ENCODE peak calls at places on chromosomes 3 and 15, in seven cellular contexts. Y, C, V, U, A, Q and I are unnamed samples.

GRCh38 chr3:59027607-59028006 is 22.2 kb downstream of the CFAP20DC start:
- DNase-seq in U (no peak), C (no peak), A (no peak), V (no peak), Q (no peak), Y (no peak), I (no peak)

GRCh38 chr3:16888785-16889607 is 4.2 kb downstream of the PLCL2 start:
- DNase-seq in Y (no peak), A (peak; percentile 30), U (no peak), C (no peak), Q (peak; percentile 49), V (no peak), I (no peak)

GRCh38 chr3:13288732-13289718 is 131.1 kb downstream of the NUP210 start:
- DNase-seq in U (peak; percentile 78), Q (no peak), Y (no peak), A (no peak), V (no peak), C (no peak), I (no peak)

GRCh38 chr3:54891540-54891897 is 36.3 kb downstream of the LRTM1 start:
- DNase-seq in Y (peak; percentile 71), A (peak; percentile 99), C (peak; percentile 74), V (peak; percentile 97), Q (peak; percentile 21), U (peak; percentile 95), I (no peak)

GRCh38 chr3:129560931-129561594 is 18.1 kb downstream of the H1-8 start:
- DNase-seq in A (no peak), V (no peak), C (no peak), Q (no peak), U (peak; percentile 96), Y (peak; percentile 93), I (no peak)

GRCh38 chr3:53255360-53255774 is 455 bp downstream of the TKT start:
- DNase-seq in Y (no peak), U (no peak), V (no peak), C (no peak), Q (peak; percentile 36), A (no peak), I (no peak)

GRCh38 chr15:92599394-92599970 is 56.1 kb downstream of the FAM174B start:
- DNase-seq in A (no peak), C (no peak), Y (no peak), U (no peak), V (no peak), Q (no peak), I (no peak)

GRCh38 chr3:166013073-166013679 is 176.0 kb upstream of the BCHE start:
- DNase-seq in Q (no peak), C (peak; percentile 33), Y (no peak), A (peak; percentile 81), U (peak; percentile 14), V (no peak), I (no peak)

GRCh38 chr3:128217702-128218475 is 64.6 kb downstream of the EEFSEC start:
- DNase-seq in C (no peak), Y (no peak), V (peak; percentile 57), U (peak; percentile 16), A (no peak), Q (no peak), I (no peak)

GRCh38 chr15:78790027-78790426 is 21.2 kb downstream of the ADAMTS7 start:
- DNase-seq in Y (peak; percentile 18), Q (no peak), A (no peak), C (no peak), U (no peak), V (no peak), I (no peak)

GRCh38 chr3:50381315-50381714 is 22.0 kb upstream of the TMEM115 start:
- DNase-seq in Q (no peak), V (no peak), Y (no peak), U (no peak), C (no peak), A (no peak), I (no peak)

GRCh38 chr3:134371542-134372324 is 2.5 kb downstream of the AMOTL2 start:
- DNase-seq in V (no peak), Q (no peak), C (peak; percentile 78), U (no peak), A (no peak), Y (peak; percentile 26), I (no peak)

GRCh38 chr3:177703788-177704187 is 506.5 kb upstream of the TBL1XR1 start:
- DNase-seq in U (no peak), Q (no peak), V (no peak), C (no peak), Y (no peak), A (peak; percentile 8), I (no peak)

GRCh38 chr3:136899622-136900158 is 37.7 kb downstream of the NCK1 start:
- DNase-seq in Y (no peak), U (no peak), A (no peak), Q (no peak), V (no peak), C (peak; percentile 71), I (no peak)

GRCh38 chr3:98776114-98776513 is 13.0 kb downstream of the ST3GAL6 start:
- DNase-seq in U (no peak), A (no peak), Y (no peak), C (no peak), Q (no peak), V (no peak), I (no peak)

GRCh38 chr15:74316116-74316515 is 51.3 kb downstream of the CYP11A1 start:
- DNase-seq in V (no peak), A (no peak), Y (peak; percentile 56), Q (no peak), C (no peak), U (no peak), I (no peak)

GRCh38 chr3:126550488-126551051 is 8.2 kb downstream of the C3orf22 start:
- DNase-seq in C (no peak), V (no peak), Y (peak; percentile 27), A (no peak), U (no peak), Q (peak; percentile 10), I (no peak)

DNA sequence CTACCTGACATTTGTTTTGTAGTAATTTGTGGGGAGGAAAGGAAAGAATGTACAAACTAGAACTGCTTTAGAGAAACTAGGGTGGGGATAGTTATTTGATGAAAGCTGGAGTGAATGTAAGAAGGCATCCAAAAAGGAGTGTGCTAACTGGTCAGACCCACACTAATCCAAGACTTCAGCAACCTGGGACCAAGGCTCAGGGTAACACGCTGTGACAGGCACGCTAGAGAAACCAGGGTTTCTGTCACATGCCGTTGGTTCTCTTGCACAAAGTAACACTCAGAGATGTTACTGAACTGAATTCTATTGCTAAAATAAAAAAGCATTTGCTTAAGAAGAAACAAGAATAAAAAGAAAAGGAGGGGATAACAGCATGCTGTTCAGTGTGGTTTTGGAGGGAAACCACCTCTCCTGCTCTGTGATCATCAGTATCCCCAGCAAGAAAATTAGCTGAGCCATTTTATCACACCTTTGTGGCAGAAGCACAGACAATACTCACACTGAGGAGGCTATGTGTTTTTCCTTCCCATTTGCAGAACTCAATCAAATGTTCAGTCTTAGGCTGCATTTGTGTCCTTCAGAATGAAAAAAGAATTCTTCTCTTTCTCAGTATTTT is 2.8 kb upstream of the CCDC80 start:
- DNase-seq in A (no peak), U (no peak), Q (no peak), V (no peak), C (no peak), Y (no peak), I (no peak)
- H3K4me1 ChIP-seq in A (peaks cover 74% of the 10 kb centered on the region), U (peaks cover 21% of the 10 kb centered on the region), Q (peaks cover 7% of the 10 kb centered on the region), V (peaks cover 83% of the 10 kb centered on the region), C (peaks cover 19% of the 10 kb centered on the region), Y (no peaks in the 10 kb centered on the region), I (peaks cover 10% of the 10 kb centered on the region)

GRCh38 chr3:38541800-38542199 is 45.7 kb downstream of the EXOG start:
- DNase-seq in V (no peak), A (no peak), U (peak; percentile 90), Y (no peak), C (no peak), Q (no peak), I (no peak)
- H3K27ac ChIP-seq in V (no peak overlapping the region), A (no peak overlapping the region), U (peak overlapping the region; percentile 95), Y (no peak overlapping the region), C (no peak overlapping the region), Q (no peak overlapping the region), I (no peak overlapping the region)

DNA sequence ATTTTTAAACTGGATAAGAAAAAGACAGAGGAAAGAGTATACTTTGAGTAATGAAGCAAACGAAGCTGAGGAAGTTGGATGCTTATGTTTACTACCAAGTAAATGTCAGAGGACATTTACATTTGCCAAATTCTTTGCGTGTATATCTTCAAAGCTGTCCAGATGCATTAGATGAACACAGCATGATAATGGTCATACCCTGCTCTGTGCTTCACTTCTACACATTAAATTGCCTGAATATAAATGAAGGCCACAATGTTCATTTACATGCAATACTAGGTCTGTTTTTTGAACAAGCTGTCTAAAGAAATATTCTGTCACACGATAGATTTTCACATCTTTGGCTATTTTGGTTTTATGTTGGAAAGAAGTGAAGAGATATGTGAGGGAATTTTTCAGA is 405.8 kb upstream of the ADAMTS9 start:
- DNase-seq in U (no peak), Q (no peak), C (no peak), A (no peak), V (no peak), Y (no peak), I (no peak)
- H3K36me3 ChIP-seq in U (no peaks in the 10 kb centered on the region), Q (no peaks in the 10 kb centered on the region), C (no peaks in the 10 kb centered on the region), A (no peaks in the 10 kb centered on the region), V (no peaks in the 10 kb centered on the region), Y (no peaks in the 10 kb centered on the region), I (no peaks in the 10 kb centered on the region)

DNA sequence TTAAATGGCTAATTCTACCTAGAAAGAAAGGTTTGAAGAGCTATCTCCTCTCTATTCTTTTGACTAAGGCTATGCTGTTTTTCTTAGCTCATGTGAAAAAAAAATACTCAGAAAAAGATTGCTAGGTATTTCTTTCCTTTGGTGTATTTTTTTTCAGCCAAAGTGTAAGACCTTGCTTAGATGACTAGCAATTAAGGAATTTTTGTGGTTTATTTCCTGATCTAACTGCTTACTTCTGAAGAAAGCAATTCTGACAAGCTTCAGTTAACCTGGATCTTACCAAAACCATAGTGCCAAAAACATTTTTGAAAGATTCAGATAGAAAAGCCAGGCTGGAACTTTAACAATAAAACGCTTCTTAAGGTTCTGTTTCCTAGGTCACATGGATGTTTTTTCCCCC is 315.6 kb downstream of the SOX2 start:
- DNase-seq in C (no peak), U (no peak), Y (no peak), A (peak; percentile 27), V (peak; percentile 85), Q (no peak), I (no peak)
- H3K4me1 ChIP-seq in C (no peaks in the 10 kb centered on the region), U (no peaks in the 10 kb centered on the region), Y (no peaks in the 10 kb centered on the region), A (no peaks in the 10 kb centered on the region), V (peaks cover 15% of the 10 kb centered on the region), Q (no peaks in the 10 kb centered on the region), I (no peaks in the 10 kb centered on the region)

GRCh38 chr3:188248036-188248561 is 94.1 kb downstream of the LPP start:
- DNase-seq in Q (no peak), C (no peak), A (no peak), U (no peak), Y (no peak), V (no peak), I (no peak)
- H3K27ac ChIP-seq in Q (no peak overlapping the region), C (no peak overlapping the region), A (no peak overlapping the region), U (no peak overlapping the region), Y (no peak overlapping the region), V (no peak overlapping the region), I (no peak overlapping the region)

DNA sequence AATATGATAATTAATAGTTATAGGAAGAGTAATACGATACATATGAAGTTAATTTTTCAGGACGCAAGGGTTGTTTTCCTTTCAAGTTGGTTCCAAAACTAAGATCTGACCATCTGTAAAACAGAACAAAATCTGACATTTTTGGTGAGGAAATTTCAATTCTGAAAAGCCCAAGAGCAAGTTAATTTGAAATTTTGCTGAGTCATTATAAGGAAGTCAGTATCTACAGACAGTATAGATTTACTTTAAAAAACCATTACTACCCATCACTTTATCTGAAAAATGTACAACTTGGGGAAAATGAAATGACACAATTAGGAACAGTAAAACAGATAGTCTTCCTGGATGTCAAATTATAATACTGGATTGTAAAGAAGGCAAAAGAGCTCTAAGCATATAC is 12.5 kb downstream of the INTS14 start:
- DNase-seq in C (no peak), V (no peak), Y (no peak), Q (no peak), U (no peak), A (no peak), I (no peak)
- H3K36me3 ChIP-seq in C (peaks cover 1% of the 10 kb centered on the region), V (peaks cover 12% of the 10 kb centered on the region), Y (peaks cover 5% of the 10 kb centered on the region), Q (no peaks in the 10 kb centered on the region), U (peaks cover 37% of the 10 kb centered on the region), A (peaks cover 17% of the 10 kb centered on the region), I (peaks cover 42% of the 10 kb centered on the region)